ENCODE peak calls at places on chromosomes 3 and 15, in nine cellular contexts. G is A549, O is mammary epithelial cell, J is kidney, T is cardiac muscle cell, H is omental fat pad, P is HCT116, E is mucosa of descending colon, B is spleen. V is an unnamed sample.

GRCh38 chr3:195760345-195760983 is 39.7 kb downstream of the MUC20 start:
- DNase-seq in J (peak; percentile 39), T (no peak), P (no peak), O (no peak), H (no peak), B (peak; percentile 45), G (no peak), E (no peak), V (no peak)

GRCh38 chr15:85464471-85464870 is 84.1 kb downstream of the AKAP13 start:
- DNase-seq in B (no peak), T (no peak), J (no peak), P (no peak), E (no peak), G (no peak), H (no peak), O (no peak), V (no peak)

GRCh38 chr15:98712845-98713584 is 64.7 kb downstream of the IGF1R start:
- DNase-seq in H (no peak), B (no peak), O (no peak), P (no peak), T (no peak), G (no peak), E (no peak), J (no peak), V (no peak)

GRCh38 chr3:27423463-27423862 is 54.3 kb upstream of the NEK10 start:
- DNase-seq in J (no peak), B (no peak), P (peak; percentile 4), T (no peak), H (no peak), G (no peak), E (no peak), O (peak; percentile 21), V (no peak)

GRCh38 chr3:72480366-72480765 is 367.9 kb downstream of the SHQ1 start:
- DNase-seq in H (no peak), O (no peak), P (no peak), G (no peak), B (no peak), J (no peak), T (no peak), E (no peak), V (no peak)

GRCh38 chr3:144407290-144407689 is 435.7 kb downstream of the DIPK2A start:
- DNase-seq in T (no peak), O (no peak), B (no peak), G (no peak), E (no peak), P (no peak), H (no peak), J (no peak), V (no peak)

GRCh38 chr15:68783226-68784054 is 37.3 kb downstream of the ANP32A start:
- DNase-seq in P (peak; percentile 8), H (no peak), E (peak; percentile 80), G (peak; percentile 75), O (peak; percentile 27), T (peak; percentile 50), J (no peak), B (peak; percentile 89), V (no peak)

GRCh38 chr3:109943181-109943580 is 605.8 kb upstream of the DPPA4 start:
- DNase-seq in H (no peak), J (no peak), O (no peak), T (no peak), G (no peak), B (no peak), E (no peak), P (no peak), V (no peak)

GRCh38 chr3:121529308-121529707 is 16.5 kb downstream of the POLQ start:
- DNase-seq in P (no peak), G (peak; percentile 21), H (no peak), E (no peak), O (no peak), B (no peak), J (no peak), T (no peak), V (no peak)

GRCh38 chr3:123122525-123123315 is 55.9 kb downstream of the PDIA5 start:
- DNase-seq in P (no peak), T (no peak), H (no peak), O (peak; percentile 57), E (no peak), B (peak; percentile 19), J (no peak), G (no peak), V (no peak)

GRCh38 chr3:134777341-134777740 is 17.7 kb upstream of the EPHB1 start:
- DNase-seq in E (no peak), H (no peak), G (no peak), J (no peak), P (no peak), T (no peak), O (no peak), B (no peak), V (no peak)

GRCh38 chr15:80436511-80437307 is 32.5 kb downstream of the ARNT2 start:
- DNase-seq in T (no peak), G (peak; percentile 89), P (peak; percentile 70), E (no peak), J (no peak), H (no peak), O (peak; percentile 86), B (peak; percentile 32), V (no peak)

GRCh38 chr15:66831801-66832390 is 129.9 kb downstream of the SMAD6 start:
- DNase-seq in B (peak; percentile 60), T (no peak), G (no peak), E (no peak), J (no peak), P (no peak), O (no peak), H (no peak), V (no peak)

GRCh38 chr15:40440300-40441011 is at the start of gene BAHD1:
- DNase-seq in B (peak; percentile 98), H (peak; percentile 84), P (peak; percentile 77), O (peak; percentile 89), G (peak; percentile 96), E (peak; percentile 96), J (peak; percentile 99), T (peak; percentile 97), V (peak; percentile 53)

GRCh38 chr3:66379565-66379964 is 121.3 kb downstream of the LRIG1 start:
- DNase-seq in O (no peak), T (no peak), J (no peak), P (no peak), E (no peak), H (no peak), B (no peak), G (no peak), V (no peak)

GRCh38 chr3:190811775-190812480 is 50.6 kb downstream of the GMNC start:
- DNase-seq in T (peak; percentile 79), J (no peak), G (peak; percentile 6), O (peak; percentile 40), E (peak; percentile 27), B (no peak), H (no peak), P (peak; percentile 67), V (no peak)

GRCh38 chr3:161781381-161781780 is 284.8 kb downstream of the OTOL1 start:
- DNase-seq in H (no peak), E (no peak), O (no peak), T (no peak), P (no peak), B (no peak), J (no peak), G (no peak), V (no peak)

DNA sequence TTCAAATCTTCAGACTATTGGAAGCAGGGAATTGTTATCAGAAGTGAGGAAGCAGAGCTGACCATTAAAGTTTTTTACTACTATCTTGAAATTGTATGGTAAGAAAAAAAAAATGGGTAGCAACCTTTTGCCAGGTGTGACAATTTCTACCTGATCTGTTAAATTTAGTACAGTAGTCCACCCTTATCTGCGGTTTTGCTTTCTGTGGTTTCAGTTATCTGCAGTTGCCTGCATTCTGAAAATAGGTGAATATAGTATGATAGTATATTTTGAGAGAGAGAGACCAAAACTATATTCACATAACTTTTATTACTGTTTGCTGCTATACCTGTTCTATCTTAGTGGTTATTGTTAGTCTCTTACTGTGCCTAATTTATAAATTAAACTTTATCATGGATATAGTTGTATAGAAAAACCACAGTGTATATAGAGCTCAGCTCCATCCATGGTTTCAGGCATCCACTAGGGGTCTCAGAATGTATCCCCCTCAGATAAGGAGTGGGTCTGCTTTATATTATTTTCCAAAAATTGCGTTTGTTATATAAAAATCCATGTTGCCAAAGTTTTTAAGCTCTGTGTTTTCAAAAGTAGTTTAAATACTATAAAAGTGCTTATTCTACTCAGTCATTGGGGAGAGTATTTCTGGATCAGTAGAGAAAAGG is 69.9 kb downstream of the PTPRG start:
- DNase-seq in T (no peak), B (no peak), P (no peak), E (no peak), H (no peak), O (no peak), G (no peak), J (no peak), V (no peak)
- TF ChIP-seq CTCF in T (no peak), B (no peak), P (no peak), E (no peak), H (no peak), O (no peak), G (no peak), J (no peak), V (no peak)

GRCh38 chr15:58770857-58771620 is at the start of gene MINDY2:
- DNase-seq in H (peak; percentile 79), P (peak; percentile 97), T (peak; percentile 100), O (peak; percentile 99), E (peak; percentile 99), B (peak; percentile 100), J (peak; percentile 100), G (peak; percentile 97), V (peak; percentile 96)
- TF ChIP-seq CTCF in H (no peak), P (peak; percentile 30), T (peak; percentile 26), O (peak; percentile 47), E (no peak), B (peak; percentile 61), J (peak; percentile 11), G (peak; percentile 34), V (peak; percentile 37)

DNA sequence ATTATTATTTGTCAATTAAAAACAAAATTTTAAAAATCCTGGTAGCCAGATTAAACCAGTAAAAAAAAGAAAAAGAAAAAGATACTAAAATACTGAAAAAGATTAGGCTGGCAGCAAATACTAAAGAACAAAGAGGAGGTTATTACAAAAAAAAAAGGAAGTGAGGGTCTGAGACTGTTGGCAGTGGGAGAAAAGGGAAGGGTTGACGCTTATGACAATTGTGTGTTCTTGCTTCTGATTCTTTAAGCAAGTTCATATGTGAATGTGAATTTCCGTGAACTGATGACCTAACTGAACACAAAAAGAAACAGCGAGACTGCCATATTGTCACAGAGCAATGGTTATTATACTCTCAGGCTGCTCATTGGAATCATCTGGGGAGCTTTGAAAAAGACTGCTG is 56.5 kb downstream of the ATP13A4 start:
- DNase-seq in H (no peak), P (no peak), B (no peak), G (no peak), O (no peak), E (no peak), J (no peak), T (no peak), V (no peak)
- TF ChIP-seq CTCF in H (no peak), P (no peak), B (no peak), G (no peak), O (no peak), E (no peak), J (no peak), T (no peak), V (no peak)

DNA sequence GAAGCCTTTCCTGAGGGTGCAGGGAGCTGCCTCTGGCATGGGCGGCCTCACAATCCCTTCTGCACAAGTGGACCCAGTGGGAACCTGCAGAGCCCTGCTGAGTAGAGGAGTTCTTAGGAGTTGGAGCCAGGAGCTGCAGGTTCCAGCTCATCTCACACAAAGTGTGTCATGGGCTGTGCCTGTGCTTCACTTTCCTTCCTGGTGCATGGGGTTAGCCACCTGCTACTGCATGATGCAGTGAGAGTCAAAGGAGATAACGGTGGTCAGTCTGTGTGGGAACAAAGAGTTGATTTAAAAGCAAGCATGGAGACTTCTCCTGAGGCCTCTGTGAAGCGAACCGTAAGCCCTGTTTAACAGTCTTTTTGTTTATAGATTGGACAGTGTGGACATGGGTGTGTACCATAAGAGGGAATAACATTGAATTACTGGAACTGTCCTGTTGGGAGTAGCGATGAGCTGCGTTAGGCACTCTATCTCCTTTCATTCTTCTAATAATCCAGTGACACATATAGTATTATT is 68.6 kb upstream of the PRR23C start:
- DNase-seq in E (no peak), T (no peak), B (no peak), H (no peak), J (no peak), P (peak; percentile 21), G (no peak), O (no peak), V (no peak)
- TF ChIP-seq CTCF in E (no peak), T (no peak), B (no peak), H (no peak), J (no peak), P (no peak), G (no peak), O (peak; percentile 24), V (peak; percentile 13)

V was measured in LNCaP clone FGC.